ENCODE peak calls at places on chromosomes 4 and X, in nine cellular contexts. One of them, this sample, is unnamed.

GRCh38 chrX:41110801-41111625 is 25.8 kb downstream of the USP9X start:
- DNase-seq in astrocyte: peak
- DNase-seq in substantia nigra: no peak
- DNase-seq in CD14-positive monocyte: no peak
- DNase-seq in occipital lobe: no peak
- DNase-seq in NB4: peak
- DNase-seq in upper lobe of right lung: no peak
- DNase-seq in endothelial cell: no peak
- DNase-seq in H1: no peak
- DNase-seq in this sample: no peak

GRCh38 chrX:153763989-153764755 is at the start of gene PLXNB3:
- DNase-seq in CD14-positive monocyte: peak
- DNase-seq in astrocyte: peak
- DNase-seq in occipital lobe: peak
- DNase-seq in substantia nigra: peak
- DNase-seq in upper lobe of right lung: peak
- DNase-seq in NB4: peak
- DNase-seq in endothelial cell: peak
- DNase-seq in H1: peak
- DNase-seq in this sample: peak

GRCh38 chrX:119606508-119607389 is 525 bp upstream of the NKRF start:
- DNase-seq in H1: no peak
- DNase-seq in substantia nigra: no peak
- DNase-seq in NB4: no peak
- DNase-seq in occipital lobe: no peak
- DNase-seq in astrocyte: peak
- DNase-seq in CD14-positive monocyte: no peak
- DNase-seq in upper lobe of right lung: no peak
- DNase-seq in endothelial cell: no peak
- DNase-seq in this sample: no peak

GRCh38 chrX:84182521-84182920 is 5.5 kb downstream of the RPS6KA6 start:
- DNase-seq in CD14-positive monocyte: no peak
- DNase-seq in substantia nigra: no peak
- DNase-seq in occipital lobe: no peak
- DNase-seq in NB4: no peak
- DNase-seq in endothelial cell: no peak
- DNase-seq in astrocyte: no peak
- DNase-seq in upper lobe of right lung: no peak
- DNase-seq in H1: no peak
- DNase-seq in this sample: no peak

GRCh38 chrX:19156223-19156622 is 34.0 kb upstream of the ADGRG2 start:
- DNase-seq in endothelial cell: no peak
- DNase-seq in H1: no peak
- DNase-seq in upper lobe of right lung: no peak
- DNase-seq in CD14-positive monocyte: no peak
- DNase-seq in substantia nigra: no peak
- DNase-seq in occipital lobe: no peak
- DNase-seq in NB4: peak
- DNase-seq in astrocyte: no peak
- DNase-seq in this sample: no peak

GRCh38 chr4:99816611-99817309 is at the start of gene DAPP1:
- DNase-seq in CD14-positive monocyte: peak
- DNase-seq in NB4: peak
- DNase-seq in substantia nigra: peak
- DNase-seq in endothelial cell: no peak
- DNase-seq in occipital lobe: no peak
- DNase-seq in upper lobe of right lung: peak
- DNase-seq in H1: no peak
- DNase-seq in astrocyte: no peak
- DNase-seq in this sample: no peak

GRCh38 chr4:114782842-114783595 is 184.4 kb downstream of the UGT8 start:
- DNase-seq in endothelial cell: no peak
- DNase-seq in astrocyte: peak
- DNase-seq in CD14-positive monocyte: no peak
- DNase-seq in NB4: no peak
- DNase-seq in occipital lobe: no peak
- DNase-seq in H1: no peak
- DNase-seq in substantia nigra: no peak
- DNase-seq in upper lobe of right lung: no peak
- DNase-seq in this sample: no peak

GRCh38 chr4:100062921-100063320 is 112.8 kb upstream of the H2AZ1 start:
- DNase-seq in substantia nigra: no peak
- DNase-seq in astrocyte: peak
- DNase-seq in endothelial cell: no peak
- DNase-seq in H1: no peak
- DNase-seq in CD14-positive monocyte: no peak
- DNase-seq in NB4: no peak
- DNase-seq in occipital lobe: no peak
- DNase-seq in upper lobe of right lung: no peak
- DNase-seq in this sample: no peak

GRCh38 chr4:57219389-57219890 is 109.3 kb upstream of the IGFBP7 start:
- DNase-seq in CD14-positive monocyte: no peak
- DNase-seq in endothelial cell: no peak
- DNase-seq in H1: no peak
- DNase-seq in substantia nigra: no peak
- DNase-seq in upper lobe of right lung: no peak
- DNase-seq in occipital lobe: no peak
- DNase-seq in NB4: no peak
- DNase-seq in astrocyte: no peak
- DNase-seq in this sample: no peak

GRCh38 chr4:5824635-5825034 is 68.3 kb downstream of the CRMP1 start:
- DNase-seq in occipital lobe: no peak
- DNase-seq in astrocyte: no peak
- DNase-seq in H1: no peak
- DNase-seq in upper lobe of right lung: no peak
- DNase-seq in NB4: peak
- DNase-seq in substantia nigra: no peak
- DNase-seq in endothelial cell: peak
- DNase-seq in CD14-positive monocyte: no peak
- DNase-seq in this sample: peak

GRCh38 chr4:113057891-113058290 is 8.4 kb downstream of the ANK2 start:
- DNase-seq in substantia nigra: no peak
- DNase-seq in H1: no peak
- DNase-seq in upper lobe of right lung: no peak
- DNase-seq in NB4: no peak
- DNase-seq in CD14-positive monocyte: no peak
- DNase-seq in occipital lobe: no peak
- DNase-seq in astrocyte: peak
- DNase-seq in endothelial cell: no peak
- DNase-seq in this sample: peak

GRCh38 chr4:98430708-98431403 is 169.7 kb downstream of the RAP1GDS1 start:
- DNase-seq in upper lobe of right lung: no peak
- DNase-seq in substantia nigra: no peak
- DNase-seq in NB4: no peak
- DNase-seq in H1: no peak
- DNase-seq in CD14-positive monocyte: no peak
- DNase-seq in occipital lobe: no peak
- DNase-seq in endothelial cell: no peak
- DNase-seq in astrocyte: peak
- DNase-seq in this sample: peak

GRCh38 chrX:154779261-154779660 is 16.6 kb downstream of the DKC1 start:
- DNase-seq in CD14-positive monocyte: no peak
- DNase-seq in substantia nigra: no peak
- DNase-seq in NB4: peak
- DNase-seq in upper lobe of right lung: no peak
- DNase-seq in endothelial cell: no peak
- DNase-seq in H1: no peak
- DNase-seq in occipital lobe: no peak
- DNase-seq in astrocyte: peak
- DNase-seq in this sample: no peak